ENCODE peak calls at places on chromosomes 5 and 9, in seven cellular contexts. One of them, this sample, is unnamed.
A peak's percentile ranks its signal among the peaks of the same experiment; 100 is the strongest.

GRCh38 chr5:126506079-126506478 is 82.9 kb downstream of the GRAMD2B start:
- DNase-seq in SJSA1: no peak
- DNase-seq in CD8-positive, alpha-beta memory T cell: no peak
- DNase-seq in fibroblast of lung: no peak
- DNase-seq in GM12865: no peak
- DNase-seq in AG09309: no peak
- DNase-seq in right cardiac atrium: no peak
- DNase-seq in this sample: no peak

GRCh38 chr9:113634597-113635515 is 171.3 kb downstream of the RGS3 start:
- DNase-seq in SJSA1: no peak
- DNase-seq in GM12865: no peak
- DNase-seq in right cardiac atrium: no peak
- DNase-seq in fibroblast of lung: peak; percentile 49
- DNase-seq in AG09309: no peak
- DNase-seq in CD8-positive, alpha-beta memory T cell: no peak
- DNase-seq in this sample: no peak

GRCh38 chr9:32294051-32294600 is 90.3 kb upstream of the ACO1 start:
- DNase-seq in fibroblast of lung: no peak
- DNase-seq in CD8-positive, alpha-beta memory T cell: no peak
- DNase-seq in AG09309: no peak
- DNase-seq in SJSA1: no peak
- DNase-seq in right cardiac atrium: no peak
- DNase-seq in GM12865: no peak
- DNase-seq in this sample: no peak

GRCh38 chr9:83630938-83631457 is 8.1 kb downstream of the IDNK start:
- DNase-seq in fibroblast of lung: peak; percentile 20
- DNase-seq in AG09309: no peak
- DNase-seq in SJSA1: no peak
- DNase-seq in GM12865: no peak
- DNase-seq in right cardiac atrium: no peak
- DNase-seq in CD8-positive, alpha-beta memory T cell: no peak
- DNase-seq in this sample: peak; percentile 88

GRCh38 chr9:126061575-126061974 is 265.1 kb upstream of the MVB12B start:
- DNase-seq in AG09309: no peak
- DNase-seq in CD8-positive, alpha-beta memory T cell: no peak
- DNase-seq in SJSA1: no peak
- DNase-seq in fibroblast of lung: no peak
- DNase-seq in right cardiac atrium: no peak
- DNase-seq in GM12865: no peak
- DNase-seq in this sample: no peak

GRCh38 chr9:129140397-129141065 is 29.3 kb downstream of the PTPA start:
- DNase-seq in AG09309: no peak
- DNase-seq in GM12865: peak; percentile 51
- DNase-seq in CD8-positive, alpha-beta memory T cell: no peak
- DNase-seq in fibroblast of lung: peak; percentile 58
- DNase-seq in right cardiac atrium: peak; percentile 77
- DNase-seq in SJSA1: no peak
- DNase-seq in this sample: peak; percentile 83

GRCh38 chr5:175469916-175470315 is 8.4 kb upstream of the SFXN1 start:
- DNase-seq in AG09309: no peak
- DNase-seq in fibroblast of lung: no peak
- DNase-seq in SJSA1: no peak
- DNase-seq in GM12865: no peak
- DNase-seq in CD8-positive, alpha-beta memory T cell: no peak
- DNase-seq in right cardiac atrium: no peak
- DNase-seq in this sample: no peak

GRCh38 chr5:9686211-9686610 is 56.1 kb upstream of the TAS2R1 start:
- DNase-seq in right cardiac atrium: no peak
- DNase-seq in SJSA1: peak; percentile 81
- DNase-seq in CD8-positive, alpha-beta memory T cell: no peak
- DNase-seq in fibroblast of lung: peak; percentile 78
- DNase-seq in GM12865: no peak
- DNase-seq in AG09309: no peak
- DNase-seq in this sample: no peak

GRCh38 chr5:54639621-54640020 is 122.1 kb downstream of the SNX18 start:
- DNase-seq in GM12865: no peak
- DNase-seq in SJSA1: no peak
- DNase-seq in right cardiac atrium: no peak
- DNase-seq in CD8-positive, alpha-beta memory T cell: no peak
- DNase-seq in AG09309: no peak
- DNase-seq in fibroblast of lung: no peak
- DNase-seq in this sample: no peak

GRCh38 chr9:123718188-123718587 is 211.7 kb downstream of the DENND1A start:
- DNase-seq in AG09309: no peak
- DNase-seq in GM12865: no peak
- DNase-seq in CD8-positive, alpha-beta memory T cell: no peak
- DNase-seq in fibroblast of lung: no peak
- DNase-seq in SJSA1: no peak
- DNase-seq in right cardiac atrium: no peak
- DNase-seq in this sample: no peak

GRCh38 chr5:56190500-56190899 is 42.6 kb downstream of the ANKRD55 start:
- DNase-seq in SJSA1: peak; percentile 52
- DNase-seq in AG09309: peak; percentile 38
- DNase-seq in right cardiac atrium: peak; percentile 64
- DNase-seq in CD8-positive, alpha-beta memory T cell: no peak
- DNase-seq in GM12865: no peak
- DNase-seq in fibroblast of lung: peak; percentile 75
- DNase-seq in this sample: no peak

GRCh38 chr5:149030392-149030791 is 32.5 kb downstream of the SH3TC2 start:
- DNase-seq in SJSA1: peak; percentile 31
- DNase-seq in AG09309: peak; percentile 55
- DNase-seq in right cardiac atrium: no peak
- DNase-seq in CD8-positive, alpha-beta memory T cell: no peak
- DNase-seq in GM12865: no peak
- DNase-seq in fibroblast of lung: peak; percentile 64
- DNase-seq in this sample: no peak

GRCh38 chr5:96381526-96381925 is 51.5 kb downstream of the PCSK1 start:
- DNase-seq in SJSA1: no peak
- DNase-seq in fibroblast of lung: no peak
- DNase-seq in CD8-positive, alpha-beta memory T cell: no peak
- DNase-seq in AG09309: no peak
- DNase-seq in right cardiac atrium: no peak
- DNase-seq in GM12865: peak; percentile 24
- DNase-seq in this sample: no peak

GRCh38 chr9:11204521-11204920 is 591.7 kb upstream of the PTPRD start:
- DNase-seq in SJSA1: no peak
- DNase-seq in fibroblast of lung: no peak
- DNase-seq in CD8-positive, alpha-beta memory T cell: no peak
- DNase-seq in right cardiac atrium: no peak
- DNase-seq in AG09309: no peak
- DNase-seq in GM12865: no peak
- DNase-seq in this sample: no peak

GRCh38 chr5:134422791-134423365 is 11.2 kb upstream of the CDKN2AIPNL start:
- DNase-seq in right cardiac atrium: no peak
- DNase-seq in SJSA1: no peak
- DNase-seq in GM12865: no peak
- DNase-seq in CD8-positive, alpha-beta memory T cell: no peak
- DNase-seq in AG09309: no peak
- DNase-seq in fibroblast of lung: no peak
- DNase-seq in this sample: no peak

GRCh38 chr5:149838881-149839739 is 105.5 kb downstream of the PDE6A start:
- DNase-seq in CD8-positive, alpha-beta memory T cell: no peak
- DNase-seq in SJSA1: peak; percentile 59
- DNase-seq in GM12865: no peak
- DNase-seq in right cardiac atrium: no peak
- DNase-seq in fibroblast of lung: peak; percentile 75
- DNase-seq in AG09309: no peak
- DNase-seq in this sample: no peak

GRCh38 chr5:77400645-77401044 is 91.5 kb downstream of the WDR41 start:
- DNase-seq in SJSA1: no peak
- DNase-seq in right cardiac atrium: no peak
- DNase-seq in CD8-positive, alpha-beta memory T cell: no peak
- DNase-seq in AG09309: peak; percentile 34
- DNase-seq in fibroblast of lung: peak; percentile 16
- DNase-seq in GM12865: no peak
- DNase-seq in this sample: no peak

GRCh38 chr9:5879419-5880181 is 11.1 kb upstream of the MLANA start:
- DNase-seq in SJSA1: peak; percentile 56
- DNase-seq in right cardiac atrium: no peak
- DNase-seq in CD8-positive, alpha-beta memory T cell: no peak
- DNase-seq in fibroblast of lung: peak; percentile 90
- DNase-seq in AG09309: peak; percentile 32
- DNase-seq in GM12865: no peak
- DNase-seq in this sample: no peak

GRCh38 chr5:95081500-95082355 is 203.2 kb downstream of the MCTP1 start:
- DNase-seq in SJSA1: peak; percentile 73
- DNase-seq in fibroblast of lung: peak; percentile 85
- DNase-seq in CD8-positive, alpha-beta memory T cell: no peak
- DNase-seq in right cardiac atrium: peak; percentile 54
- DNase-seq in AG09309: peak; percentile 54
- DNase-seq in GM12865: peak; percentile 79
- DNase-seq in this sample: no peak

DNA sequence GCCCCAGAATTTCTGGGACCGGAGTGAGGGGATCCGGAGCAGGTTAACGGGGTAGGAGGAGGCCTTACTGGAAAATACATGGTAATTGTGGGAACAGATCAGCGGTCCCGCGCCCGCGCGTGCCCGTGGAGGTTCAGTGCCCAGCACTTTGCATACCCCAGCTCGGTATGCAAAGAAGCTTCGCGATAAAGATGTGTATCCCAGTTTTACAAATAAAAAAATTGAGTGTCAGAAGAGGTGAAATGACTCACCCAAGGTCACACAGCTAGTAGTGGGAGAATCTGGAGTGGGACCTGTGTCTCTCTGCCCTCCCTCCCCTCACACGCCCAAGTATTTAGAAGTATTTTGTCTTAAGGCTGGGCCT is 965 bp downstream of the NEURL1B start:
- DNase-seq in SJSA1: peak; percentile 28
- DNase-seq in right cardiac atrium: no peak
- DNase-seq in GM12865: no peak
- DNase-seq in fibroblast of lung: peak; percentile 19
- DNase-seq in AG09309: no peak
- DNase-seq in CD8-positive, alpha-beta memory T cell: no peak
- DNase-seq in this sample: no peak
- H3K4me3 ChIP-seq in SJSA1: peak overlapping the region; percentile 96
- H3K4me3 ChIP-seq in right cardiac atrium: peak overlapping the region; percentile 84
- H3K4me3 ChIP-seq in GM12865: no peak overlapping the region
- H3K4me3 ChIP-seq in fibroblast of lung: peak overlapping the region; percentile 70
- H3K4me3 ChIP-seq in AG09309: peak overlapping the region; percentile 51
- H3K4me3 ChIP-seq in CD8-positive, alpha-beta memory T cell: no peak overlapping the region
- H3K4me3 ChIP-seq in this sample: peak overlapping the region; percentile 45

GRCh38 chr9:68730570-68731227 is 25.7 kb downstream of the PIP5K1B start:
- DNase-seq in AG09309: no peak
- DNase-seq in SJSA1: no peak
- DNase-seq in GM12865: no peak
- DNase-seq in CD8-positive, alpha-beta memory T cell: no peak
- DNase-seq in fibroblast of lung: no peak
- DNase-seq in right cardiac atrium: no peak
- DNase-seq in this sample: no peak

GRCh38 chr9:68731857-68732256 is 26.8 kb downstream of the PIP5K1B start:
- DNase-seq in CD8-positive, alpha-beta memory T cell: no peak
- DNase-seq in fibroblast of lung: no peak
- DNase-seq in GM12865: no peak
- DNase-seq in AG09309: no peak
- DNase-seq in right cardiac atrium: no peak
- DNase-seq in SJSA1: no peak
- DNase-seq in this sample: no peak

GRCh38 chr9:68728731-68729130 is 23.7 kb downstream of the PIP5K1B start:
- DNase-seq in GM12865: no peak
- DNase-seq in AG09309: no peak
- DNase-seq in fibroblast of lung: no peak
- DNase-seq in right cardiac atrium: no peak
- DNase-seq in SJSA1: no peak
- DNase-seq in CD8-positive, alpha-beta memory T cell: no peak
- DNase-seq in this sample: no peak

GRCh38 chr9:68733021-68733405 is 28.0 kb downstream of the PIP5K1B start:
- DNase-seq in CD8-positive, alpha-beta memory T cell: no peak
- DNase-seq in GM12865: no peak
- DNase-seq in right cardiac atrium: no peak
- DNase-seq in SJSA1: no peak
- DNase-seq in fibroblast of lung: no peak
- DNase-seq in AG09309: no peak
- DNase-seq in this sample: no peak

DNA sequence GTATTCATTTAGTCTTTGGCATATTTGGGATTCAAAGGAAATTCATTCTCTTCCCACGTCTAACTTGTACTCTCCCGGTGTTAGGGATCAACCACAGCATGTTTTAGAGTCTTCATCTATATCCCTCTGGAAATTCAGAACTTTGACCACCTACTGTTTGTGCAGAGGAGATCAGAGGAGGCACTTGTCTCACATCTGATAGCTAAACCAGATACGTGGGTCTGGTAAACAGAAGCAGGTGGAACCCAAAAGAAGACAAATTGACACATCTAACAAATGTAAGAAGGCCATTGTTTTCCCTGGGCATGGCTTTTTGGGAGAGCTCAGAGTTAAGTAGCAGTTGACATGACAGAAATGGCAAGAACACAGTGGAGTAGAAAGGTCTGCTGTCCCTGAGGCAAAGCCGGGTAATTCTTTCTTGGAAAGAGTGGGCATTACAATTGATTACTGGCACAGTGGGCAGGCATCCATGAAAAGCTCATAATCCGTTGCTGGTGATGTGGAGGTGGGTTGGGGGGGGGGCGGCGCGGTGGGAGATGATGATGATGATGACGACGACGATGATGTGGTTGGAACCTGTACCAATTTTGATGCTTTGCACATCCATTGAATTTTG is 27.5 kb downstream of the PIP5K1B start:
- DNase-seq in fibroblast of lung: no peak
- DNase-seq in CD8-positive, alpha-beta memory T cell: no peak
- DNase-seq in AG09309: no peak
- DNase-seq in SJSA1: no peak
- DNase-seq in GM12865: no peak
- DNase-seq in right cardiac atrium: no peak
- DNase-seq in this sample: no peak
- H3K4me3 ChIP-seq in fibroblast of lung: no peak overlapping the region
- H3K4me3 ChIP-seq in CD8-positive, alpha-beta memory T cell: no peak overlapping the region
- H3K4me3 ChIP-seq in AG09309: no peak overlapping the region
- H3K4me3 ChIP-seq in SJSA1: no peak overlapping the region
- H3K4me3 ChIP-seq in GM12865: no peak overlapping the region
- H3K4me3 ChIP-seq in right cardiac atrium: no peak overlapping the region
- H3K4me3 ChIP-seq in this sample: no peak overlapping the region

GRCh38 chr5:43014522-43014921 is 25.6 kb downstream of the ANXA2R start:
- DNase-seq in SJSA1: no peak
- DNase-seq in AG09309: no peak
- DNase-seq in GM12865: no peak
- DNase-seq in CD8-positive, alpha-beta memory T cell: no peak
- DNase-seq in fibroblast of lung: no peak
- DNase-seq in right cardiac atrium: no peak
- DNase-seq in this sample: no peak
- H3K4me3 ChIP-seq in SJSA1: no peak overlapping the region
- H3K4me3 ChIP-seq in AG09309: no peak overlapping the region
- H3K4me3 ChIP-seq in GM12865: no peak overlapping the region
- H3K4me3 ChIP-seq in CD8-positive, alpha-beta memory T cell: no peak overlapping the region
- H3K4me3 ChIP-seq in fibroblast of lung: no peak overlapping the region
- H3K4me3 ChIP-seq in right cardiac atrium: no peak overlapping the region
- H3K4me3 ChIP-seq in this sample: no peak overlapping the region

DNA sequence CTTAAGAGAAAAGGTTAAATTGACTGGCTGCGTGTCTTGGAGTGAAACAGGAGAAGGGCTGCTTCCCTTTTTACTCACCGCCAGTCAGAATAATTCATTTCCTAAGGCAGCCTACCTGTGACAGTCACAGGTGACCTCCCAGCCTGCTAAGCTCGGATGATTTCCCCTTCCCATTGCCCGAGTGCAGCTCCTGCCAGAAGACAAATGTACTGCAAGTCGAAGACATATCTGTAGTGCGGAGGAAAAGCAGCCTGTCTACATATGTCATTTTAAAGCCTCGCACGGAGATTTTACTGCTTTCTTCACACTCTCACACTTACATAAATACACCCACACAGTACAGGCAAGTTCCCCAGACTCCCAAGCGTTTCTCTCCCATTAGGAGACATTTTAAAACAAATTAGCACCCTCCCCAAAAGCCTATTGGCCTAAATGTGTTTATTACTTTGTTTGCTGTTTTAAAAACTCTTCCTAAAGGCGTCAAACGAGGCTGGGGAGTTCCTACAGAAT is 665.7 kb upstream of the ZNF608 start:
- DNase-seq in GM12865: peak; percentile 92
- DNase-seq in right cardiac atrium: no peak
- DNase-seq in CD8-positive, alpha-beta memory T cell: no peak
- DNase-seq in SJSA1: peak; percentile 6
- DNase-seq in fibroblast of lung: peak; percentile 60
- DNase-seq in AG09309: no peak
- DNase-seq in this sample: no peak
- H3K4me3 ChIP-seq in GM12865: peak overlapping the region; percentile 55
- H3K4me3 ChIP-seq in right cardiac atrium: peak overlapping the region; percentile 41
- H3K4me3 ChIP-seq in CD8-positive, alpha-beta memory T cell: no peak overlapping the region
- H3K4me3 ChIP-seq in SJSA1: no peak overlapping the region
- H3K4me3 ChIP-seq in fibroblast of lung: peak overlapping the region; percentile 3
- H3K4me3 ChIP-seq in AG09309: no peak overlapping the region
- H3K4me3 ChIP-seq in this sample: no peak overlapping the region

This sample was measured in HAP-1.